ENCODE peak calls at places on chromosomes 7 and 10, in nine cellular contexts. One of them, this sample, is unnamed.

GRCh38 chr10:48448796-48449195 is 142.3 kb downstream of the MAPK8 start:
- DNase-seq in fibroblast of villous mesenchyme: no peak
- DNase-seq in IMR-90: peak
- DNase-seq in skeletal muscle cell: no peak
- DNase-seq in tibial artery: peak
- DNase-seq in body of pancreas: no peak
- DNase-seq in aorta: peak
- DNase-seq in Peyer's patch: peak
- DNase-seq in stomach: no peak
- DNase-seq in this sample: peak

GRCh38 chr7:36565792-36566356 is 158.4 kb downstream of the AOAH start:
- DNase-seq in stomach: no peak
- DNase-seq in aorta: no peak
- DNase-seq in Peyer's patch: no peak
- DNase-seq in fibroblast of villous mesenchyme: peak
- DNase-seq in skeletal muscle cell: no peak
- DNase-seq in IMR-90: no peak
- DNase-seq in body of pancreas: no peak
- DNase-seq in tibial artery: no peak
- DNase-seq in this sample: no peak

GRCh38 chr7:80834105-80834410 is 84.8 kb downstream of the SEMA3C start:
- DNase-seq in skeletal muscle cell: no peak
- DNase-seq in fibroblast of villous mesenchyme: no peak
- DNase-seq in tibial artery: no peak
- DNase-seq in stomach: no peak
- DNase-seq in aorta: no peak
- DNase-seq in IMR-90: no peak
- DNase-seq in body of pancreas: no peak
- DNase-seq in Peyer's patch: no peak
- DNase-seq in this sample: no peak

GRCh38 chr10:21173433-21173963 is 276.4 kb upstream of the NEBL start:
- DNase-seq in tibial artery: no peak
- DNase-seq in IMR-90: no peak
- DNase-seq in stomach: no peak
- DNase-seq in body of pancreas: peak
- DNase-seq in aorta: no peak
- DNase-seq in Peyer's patch: no peak
- DNase-seq in skeletal muscle cell: no peak
- DNase-seq in fibroblast of villous mesenchyme: no peak
- DNase-seq in this sample: no peak

GRCh38 chr10:133353202-133353959 is 4.4 kb downstream of the FUOM start:
- DNase-seq in tibial artery: no peak
- DNase-seq in IMR-90: no peak
- DNase-seq in Peyer's patch: peak
- DNase-seq in skeletal muscle cell: no peak
- DNase-seq in fibroblast of villous mesenchyme: no peak
- DNase-seq in body of pancreas: no peak
- DNase-seq in stomach: no peak
- DNase-seq in aorta: no peak
- DNase-seq in this sample: no peak

GRCh38 chr10:121527690-121528089 is 70.6 kb downstream of the FGFR2 start:
- DNase-seq in skeletal muscle cell: no peak
- DNase-seq in body of pancreas: no peak
- DNase-seq in Peyer's patch: no peak
- DNase-seq in stomach: no peak
- DNase-seq in tibial artery: no peak
- DNase-seq in IMR-90: peak
- DNase-seq in fibroblast of villous mesenchyme: peak
- DNase-seq in aorta: no peak
- DNase-seq in this sample: peak

GRCh38 chr10:64288404-64288803 is 767.2 kb downstream of the REEP3 start:
- DNase-seq in aorta: no peak
- DNase-seq in fibroblast of villous mesenchyme: no peak
- DNase-seq in tibial artery: no peak
- DNase-seq in Peyer's patch: no peak
- DNase-seq in stomach: no peak
- DNase-seq in body of pancreas: no peak
- DNase-seq in IMR-90: no peak
- DNase-seq in skeletal muscle cell: no peak
- DNase-seq in this sample: no peak

GRCh38 chr7:70694357-70694908 is 437.5 kb upstream of the GALNT17 start:
- DNase-seq in body of pancreas: peak
- DNase-seq in tibial artery: no peak
- DNase-seq in skeletal muscle cell: no peak
- DNase-seq in stomach: peak
- DNase-seq in Peyer's patch: peak
- DNase-seq in fibroblast of villous mesenchyme: peak
- DNase-seq in IMR-90: peak
- DNase-seq in aorta: peak
- DNase-seq in this sample: peak

GRCh38 chr10:27743736-27744477 is 1.7 kb downstream of the MKX start:
- DNase-seq in stomach: no peak
- DNase-seq in tibial artery: peak
- DNase-seq in Peyer's patch: no peak
- DNase-seq in skeletal muscle cell: no peak
- DNase-seq in body of pancreas: no peak
- DNase-seq in IMR-90: peak
- DNase-seq in aorta: no peak
- DNase-seq in fibroblast of villous mesenchyme: peak
- DNase-seq in this sample: no peak

GRCh38 chr10:23192396-23192740 is 256 bp downstream of the PTF1A start:
- DNase-seq in tibial artery: no peak
- DNase-seq in skeletal muscle cell: no peak
- DNase-seq in Peyer's patch: no peak
- DNase-seq in fibroblast of villous mesenchyme: no peak
- DNase-seq in body of pancreas: no peak
- DNase-seq in IMR-90: no peak
- DNase-seq in stomach: no peak
- DNase-seq in aorta: no peak
- DNase-seq in this sample: no peak

GRCh38 chr10:21702633-21703111 is 168.6 kb downstream of the MLLT10 start:
- DNase-seq in IMR-90: no peak
- DNase-seq in fibroblast of villous mesenchyme: no peak
- DNase-seq in body of pancreas: no peak
- DNase-seq in Peyer's patch: no peak
- DNase-seq in skeletal muscle cell: no peak
- DNase-seq in stomach: no peak
- DNase-seq in aorta: no peak
- DNase-seq in tibial artery: no peak
- DNase-seq in this sample: no peak

GRCh38 chr10:75611081-75611971 is 179.9 kb downstream of the LRMDA start:
- DNase-seq in aorta: no peak
- DNase-seq in tibial artery: no peak
- DNase-seq in fibroblast of villous mesenchyme: no peak
- DNase-seq in stomach: no peak
- DNase-seq in IMR-90: no peak
- DNase-seq in body of pancreas: no peak
- DNase-seq in Peyer's patch: peak
- DNase-seq in skeletal muscle cell: no peak
- DNase-seq in this sample: no peak

GRCh38 chr10:37681617-37681999 is 175.8 kb downstream of the ZNF248 start:
- DNase-seq in body of pancreas: no peak
- DNase-seq in aorta: no peak
- DNase-seq in IMR-90: no peak
- DNase-seq in stomach: no peak
- DNase-seq in skeletal muscle cell: no peak
- DNase-seq in Peyer's patch: no peak
- DNase-seq in tibial artery: no peak
- DNase-seq in fibroblast of villous mesenchyme: no peak
- DNase-seq in this sample: no peak
- H3K4me3 ChIP-seq in body of pancreas: no peak
- H3K4me3 ChIP-seq in aorta: no peak
- H3K4me3 ChIP-seq in IMR-90: no peak
- H3K4me3 ChIP-seq in stomach: no peak
- H3K4me3 ChIP-seq in skeletal muscle cell: no peak
- H3K4me3 ChIP-seq in Peyer's patch: no peak
- H3K4me3 ChIP-seq in tibial artery: no peak
- H3K4me3 ChIP-seq in fibroblast of villous mesenchyme: no peak
- H3K4me3 ChIP-seq in this sample: no peak

GRCh38 chr7:142463401-142463850 is 205.6 kb upstream of the PRSS58 start:
- DNase-seq in Peyer's patch: no peak
- DNase-seq in aorta: no peak
- DNase-seq in fibroblast of villous mesenchyme: no peak
- DNase-seq in stomach: no peak
- DNase-seq in skeletal muscle cell: no peak
- DNase-seq in IMR-90: no peak
- DNase-seq in tibial artery: no peak
- DNase-seq in body of pancreas: no peak
- DNase-seq in this sample: no peak
- H3K4me3 ChIP-seq in Peyer's patch: no peak
- H3K4me3 ChIP-seq in aorta: no peak
- H3K4me3 ChIP-seq in fibroblast of villous mesenchyme: no peak
- H3K4me3 ChIP-seq in stomach: no peak
- H3K4me3 ChIP-seq in skeletal muscle cell: no peak
- H3K4me3 ChIP-seq in IMR-90: no peak
- H3K4me3 ChIP-seq in tibial artery: no peak
- H3K4me3 ChIP-seq in body of pancreas: no peak
- H3K4me3 ChIP-seq in this sample: no peak

GRCh38 chr7:117478796-117479479 is 887 bp upstream of the CFTR start:
- DNase-seq in fibroblast of villous mesenchyme: no peak
- DNase-seq in IMR-90: no peak
- DNase-seq in aorta: no peak
- DNase-seq in skeletal muscle cell: no peak
- DNase-seq in tibial artery: no peak
- DNase-seq in body of pancreas: no peak
- DNase-seq in Peyer's patch: no peak
- DNase-seq in stomach: no peak
- DNase-seq in this sample: no peak
- H3K4me3 ChIP-seq in fibroblast of villous mesenchyme: peak
- H3K4me3 ChIP-seq in IMR-90: peak
- H3K4me3 ChIP-seq in aorta: no peak
- H3K4me3 ChIP-seq in skeletal muscle cell: peak
- H3K4me3 ChIP-seq in tibial artery: peak
- H3K4me3 ChIP-seq in body of pancreas: peak
- H3K4me3 ChIP-seq in Peyer's patch: peak
- H3K4me3 ChIP-seq in stomach: peak
- H3K4me3 ChIP-seq in this sample: peak

GRCh38 chr10:90804354-90804753 is 53.5 kb downstream of the HTR7 start:
- DNase-seq in stomach: no peak
- DNase-seq in aorta: no peak
- DNase-seq in IMR-90: no peak
- DNase-seq in Peyer's patch: no peak
- DNase-seq in body of pancreas: no peak
- DNase-seq in fibroblast of villous mesenchyme: no peak
- DNase-seq in tibial artery: no peak
- DNase-seq in skeletal muscle cell: no peak
- DNase-seq in this sample: no peak
- H3K4me3 ChIP-seq in stomach: no peak
- H3K4me3 ChIP-seq in aorta: no peak
- H3K4me3 ChIP-seq in IMR-90: no peak
- H3K4me3 ChIP-seq in Peyer's patch: no peak
- H3K4me3 ChIP-seq in body of pancreas: no peak
- H3K4me3 ChIP-seq in fibroblast of villous mesenchyme: no peak
- H3K4me3 ChIP-seq in tibial artery: no peak
- H3K4me3 ChIP-seq in skeletal muscle cell: no peak
- H3K4me3 ChIP-seq in this sample: no peak

DNA sequence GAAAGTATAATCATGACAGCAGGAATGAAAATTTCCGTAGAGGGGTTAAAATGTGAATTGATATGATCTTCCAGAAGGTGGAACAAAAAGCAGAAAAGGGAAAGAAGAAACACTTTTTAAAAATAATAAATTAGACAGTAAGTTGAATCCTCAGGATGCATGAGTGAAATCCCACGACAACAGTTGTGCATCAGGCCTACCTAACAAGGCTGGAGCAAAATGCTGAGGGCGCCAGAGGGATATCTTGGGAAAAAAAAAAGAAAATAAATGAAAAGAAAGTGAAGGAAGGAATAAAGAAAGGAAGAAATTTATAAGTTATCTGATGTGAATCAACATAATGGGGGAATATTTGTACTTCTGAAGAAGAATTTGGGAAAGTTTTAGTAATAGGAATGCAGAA is 13.0 kb upstream of the HUS1 start:
- DNase-seq in stomach: no peak
- DNase-seq in Peyer's patch: no peak
- DNase-seq in aorta: no peak
- DNase-seq in skeletal muscle cell: no peak
- DNase-seq in IMR-90: no peak
- DNase-seq in fibroblast of villous mesenchyme: no peak
- DNase-seq in tibial artery: no peak
- DNase-seq in body of pancreas: no peak
- DNase-seq in this sample: no peak
- H3K4me3 ChIP-seq in stomach: peak
- H3K4me3 ChIP-seq in Peyer's patch: peak
- H3K4me3 ChIP-seq in aorta: no peak
- H3K4me3 ChIP-seq in skeletal muscle cell: no peak
- H3K4me3 ChIP-seq in IMR-90: no peak
- H3K4me3 ChIP-seq in fibroblast of villous mesenchyme: no peak
- H3K4me3 ChIP-seq in tibial artery: no peak
- H3K4me3 ChIP-seq in body of pancreas: no peak
- H3K4me3 ChIP-seq in this sample: no peak

GRCh38 chr10:11913184-11913641 is 90.1 kb downstream of the PROSER2 start:
- DNase-seq in stomach: no peak
- DNase-seq in Peyer's patch: no peak
- DNase-seq in fibroblast of villous mesenchyme: peak
- DNase-seq in IMR-90: peak
- DNase-seq in body of pancreas: no peak
- DNase-seq in aorta: no peak
- DNase-seq in skeletal muscle cell: no peak
- DNase-seq in tibial artery: no peak
- DNase-seq in this sample: no peak
- H3K4me3 ChIP-seq in stomach: no peak
- H3K4me3 ChIP-seq in Peyer's patch: no peak
- H3K4me3 ChIP-seq in fibroblast of villous mesenchyme: no peak
- H3K4me3 ChIP-seq in IMR-90: no peak
- H3K4me3 ChIP-seq in body of pancreas: no peak
- H3K4me3 ChIP-seq in aorta: no peak
- H3K4me3 ChIP-seq in skeletal muscle cell: no peak
- H3K4me3 ChIP-seq in tibial artery: no peak
- H3K4me3 ChIP-seq in this sample: no peak

DNA sequence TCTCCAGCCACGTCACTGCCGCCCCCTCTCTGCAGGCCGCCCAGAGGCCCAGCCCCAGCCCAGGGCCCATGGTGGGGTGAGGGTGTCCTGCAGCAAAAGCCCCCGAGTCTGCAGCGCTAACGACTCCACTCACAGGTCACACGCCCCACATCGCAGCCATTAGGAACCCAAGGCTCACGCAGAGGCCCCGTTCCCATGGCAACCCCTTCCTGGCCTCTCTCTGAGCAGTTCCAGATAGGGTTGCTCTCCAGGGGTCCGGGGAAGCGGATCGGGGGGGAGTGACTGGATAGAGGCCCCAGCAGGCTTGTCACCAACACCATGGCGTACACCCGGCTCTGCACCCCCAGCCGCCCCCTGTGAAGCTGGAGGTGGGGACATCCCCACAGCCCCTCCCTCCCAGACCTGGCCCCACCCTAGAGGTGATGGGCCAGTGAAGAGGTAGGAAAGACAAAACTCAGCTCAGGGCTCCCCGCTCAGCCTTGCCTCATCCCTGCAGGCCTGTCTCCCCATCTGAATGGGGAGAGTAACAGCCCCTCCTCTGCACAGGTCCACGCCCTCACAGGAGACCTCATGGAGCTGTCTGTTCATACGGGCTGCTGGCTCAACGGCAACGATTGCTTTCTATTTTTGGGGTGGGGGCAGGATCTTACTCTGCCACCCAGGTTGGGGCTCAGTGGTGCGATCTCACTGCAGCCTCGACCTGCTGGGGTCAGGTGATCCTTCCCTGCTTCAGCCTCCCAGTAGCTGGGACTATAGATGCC is 41.2 kb downstream of the TNRC18 start:
- DNase-seq in fibroblast of villous mesenchyme: peak
- DNase-seq in stomach: no peak
- DNase-seq in tibial artery: peak
- DNase-seq in IMR-90: peak
- DNase-seq in Peyer's patch: no peak
- DNase-seq in skeletal muscle cell: no peak
- DNase-seq in body of pancreas: peak
- DNase-seq in aorta: no peak
- DNase-seq in this sample: no peak
- H3K4me3 ChIP-seq in fibroblast of villous mesenchyme: no peak
- H3K4me3 ChIP-seq in stomach: peak
- H3K4me3 ChIP-seq in tibial artery: peak
- H3K4me3 ChIP-seq in IMR-90: no peak
- H3K4me3 ChIP-seq in Peyer's patch: no peak
- H3K4me3 ChIP-seq in skeletal muscle cell: no peak
- H3K4me3 ChIP-seq in body of pancreas: no peak
- H3K4me3 ChIP-seq in aorta: no peak
- H3K4me3 ChIP-seq in this sample: no peak